ENCODE peak calls at places on chromosomes 3 and 15, in ten cellular contexts. G is psoas muscle; N is heart right ventricle; W is CD8-positive, alpha-beta T cell; B is BJ; X is cardiac fibroblast; K is lower lobe of right lung; J is tibial nerve; A is ovary; C is MM.1S. L is an unnamed sample.

GRCh38 chr3:63706321-63707085 is 54.0 kb downstream of the SNTN start:
- DNase-seq in G (no peak), N (no peak), W (no peak), B (no peak), X (peak), K (no peak), J (no peak), A (no peak), C (no peak), L (no peak)

GRCh38 chr3:29642393-29643033 is 361.6 kb downstream of the RBMS3 start:
- DNase-seq in G (peak), N (no peak), W (no peak), B (peak), X (peak), K (no peak), J (no peak), A (peak), C (no peak), L (no peak)

GRCh38 chr3:144403040-144403457 is 431.4 kb downstream of the DIPK2A start:
- DNase-seq in G (no peak), N (no peak), W (no peak), B (peak), X (peak), K (no peak), J (no peak), A (no peak), C (no peak), L (no peak)

GRCh38 chr3:46947981-46948791 is 28.4 kb downstream of the CCDC12 start:
- DNase-seq in G (peak), N (no peak), W (peak), B (no peak), X (peak), K (peak), J (no peak), A (no peak), C (no peak), L (no peak)

GRCh38 chr3:151203053-151203420 is at the start of gene GPR171:
- DNase-seq in G (no peak), N (no peak), W (peak), B (no peak), X (no peak), K (no peak), J (no peak), A (no peak), C (peak), L (no peak)

GRCh38 chr3:50242371-50242770 is 6.4 kb downstream of the GNAI2 start:
- DNase-seq in G (no peak), N (no peak), W (no peak), B (no peak), X (no peak), K (no peak), J (no peak), A (no peak), C (no peak), L (no peak)

GRCh38 chr3:38646062-38646461 is 3.4 kb downstream of the SCN5A start:
- DNase-seq in G (no peak), N (no peak), W (no peak), B (no peak), X (no peak), K (no peak), J (no peak), A (no peak), C (no peak), L (no peak)

GRCh38 chr3:77426531-77426930 is 386.6 kb downstream of the ROBO2 start:
- DNase-seq in G (no peak), N (no peak), W (no peak), B (no peak), X (no peak), K (no peak), J (no peak), A (no peak), C (no peak), L (no peak)

GRCh38 chr3:13021141-13021933 is 51.9 kb downstream of the IQSEC1 start:
- DNase-seq in G (peak), N (peak), W (no peak), B (no peak), X (peak), K (peak), J (no peak), A (peak), C (no peak), L (no peak)

GRCh38 chr15:29632671-29633406 is 189.4 kb downstream of the TJP1 start:
- DNase-seq in G (no peak), N (no peak), W (no peak), B (no peak), X (no peak), K (no peak), J (no peak), A (no peak), C (no peak), L (no peak)

GRCh38 chr15:87369269-87369668 is 887.3 kb downstream of the NTRK3 start:
- DNase-seq in G (no peak), N (no peak), W (no peak), B (peak), X (peak), K (no peak), J (no peak), A (no peak), C (no peak), L (peak)

GRCh38 chr3:122577409-122578028 is at the start of gene PARP15:
- DNase-seq in G (peak), N (peak), W (no peak), B (no peak), X (no peak), K (peak), J (no peak), A (peak), C (no peak), L (no peak)

GRCh38 chr15:67144609-67145306 is 79.4 kb downstream of the SMAD3 start:
- DNase-seq in G (no peak), N (no peak), W (no peak), B (no peak), X (peak), K (no peak), J (no peak), A (no peak), C (no peak), L (no peak)

GRCh38 chr3:114151091-114151490 is 27.8 kb downstream of the DRD3 start:
- DNase-seq in G (no peak), N (no peak), W (no peak), B (no peak), X (no peak), K (no peak), J (no peak), A (no peak), C (no peak), L (no peak)

GRCh38 chr3:114154321-114154821 is 24.5 kb downstream of the DRD3 start:
- DNase-seq in G (no peak), N (no peak), W (no peak), B (no peak), X (no peak), K (no peak), J (no peak), A (no peak), C (no peak), L (no peak)

GRCh38 chr3:114155370-114155821 is 23.5 kb downstream of the DRD3 start:
- DNase-seq in G (no peak), N (no peak), W (no peak), B (no peak), X (peak), K (no peak), J (no peak), A (no peak), C (no peak), L (no peak)

GRCh38 chr3:114157321-114157720 is 21.5 kb downstream of the DRD3 start:
- DNase-seq in G (no peak), N (no peak), W (no peak), B (no peak), X (no peak), K (no peak), J (no peak), A (no peak), C (no peak), L (no peak)

DNA sequence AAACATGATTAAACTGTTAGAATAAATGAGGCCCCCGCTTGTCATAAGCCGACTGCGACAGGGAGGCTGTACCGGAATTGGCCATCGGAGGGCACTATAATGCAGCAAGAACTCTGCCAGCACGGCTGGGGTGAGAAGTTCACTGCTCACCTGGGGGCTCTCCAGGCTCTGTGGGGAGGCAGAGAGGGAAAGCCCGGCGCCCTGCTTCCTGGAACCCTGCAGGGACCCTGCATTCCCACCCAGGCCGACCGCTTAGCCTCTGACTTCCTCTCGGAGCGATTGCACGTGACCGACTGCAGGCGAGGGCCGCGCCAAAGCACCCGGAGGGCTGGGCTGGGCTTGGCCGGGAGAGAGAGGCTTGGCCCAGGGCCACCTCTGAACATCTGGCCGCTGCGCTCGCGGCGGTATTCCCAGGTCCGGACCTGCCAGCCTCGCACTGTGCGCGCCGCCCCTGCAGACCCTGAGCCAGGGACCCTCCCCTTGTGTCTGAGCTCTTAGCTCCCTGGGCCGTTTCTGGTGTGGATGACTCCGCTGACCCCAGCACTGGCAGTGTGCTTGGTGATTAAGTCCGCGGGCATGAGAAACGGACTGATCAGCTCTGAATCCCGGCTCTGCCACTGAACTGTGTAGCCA is 26.2 kb downstream of the DRD3 start:
- DNase-seq in G (peak), N (peak), W (peak), B (peak), X (peak), K (peak), J (peak), A (peak), C (peak), L (peak)
- TF ChIP-seq CTCF in G (peak), N (peak), W (peak), B (peak), X (peak), K (peak), J (peak), A (peak), C (peak), L (peak)

DNA sequence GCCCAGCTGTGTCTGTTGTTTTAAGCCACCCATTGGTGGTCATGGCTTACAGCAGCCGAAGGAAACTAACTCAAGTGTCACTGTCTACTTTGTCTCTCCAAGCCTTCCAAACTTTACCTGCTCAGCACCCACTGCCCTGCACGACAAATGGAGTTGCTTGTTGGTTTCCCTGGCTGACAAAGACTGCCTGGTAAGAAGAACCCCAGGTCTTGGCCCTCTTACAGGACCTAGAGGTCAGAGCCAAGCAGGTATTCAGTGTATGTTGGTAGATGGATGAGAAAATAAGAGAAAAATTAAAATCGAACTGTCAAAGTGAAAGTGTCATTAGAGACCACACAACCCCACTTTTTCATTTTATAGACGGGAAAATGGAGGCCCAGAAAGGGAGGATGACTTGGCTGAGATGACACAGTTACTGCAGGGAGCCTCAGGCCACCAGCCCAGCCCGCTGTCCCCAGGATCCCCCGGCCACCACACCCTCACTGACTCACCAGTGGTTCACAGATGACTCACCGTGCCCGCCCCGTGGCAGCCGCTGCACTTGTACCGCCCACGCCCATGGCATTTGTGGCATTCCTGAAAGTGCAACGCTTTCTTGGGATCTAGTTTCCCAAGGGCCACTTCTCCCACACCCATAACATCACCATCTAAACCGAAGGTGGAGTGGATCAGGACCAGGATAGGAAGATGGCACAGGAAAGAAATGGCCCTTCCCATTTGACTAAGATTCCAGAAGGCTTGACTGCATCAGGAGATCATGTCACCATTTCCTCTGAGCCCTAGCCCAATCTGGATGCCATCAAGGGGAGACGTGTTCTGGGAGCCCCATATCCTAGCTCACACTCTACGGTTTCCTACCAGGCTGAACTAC is 15.2 kb downstream of the SSUH2 start:
- DNase-seq in G (peak), N (no peak), W (no peak), B (peak), X (peak), K (peak), J (peak), A (no peak), C (no peak), L (peak)
- H3K4me3 ChIP-seq in G (no peak), N (no peak), W (no peak), B (no peak), X (no peak), K (no peak), J (no peak), A (no peak), C (no peak), L (no peak)

GRCh38 chr3:139588450-139588849 is 48.9 kb upstream of the RBP1 start:
- DNase-seq in G (no peak), N (peak), W (no peak), B (no peak), X (no peak), K (no peak), J (no peak), A (no peak), C (peak), L (no peak)
- TF ChIP-seq CTCF in G (no peak), N (no peak), W (no peak), B (no peak), X (no peak), K (no peak), J (no peak), A (no peak), C (no peak), L (no peak)

GRCh38 chr15:40058476-40059140 is 19.6 kb upstream of the SRP14 start:
- DNase-seq in G (no peak), N (no peak), W (no peak), B (no peak), X (peak), K (no peak), J (no peak), A (no peak), C (peak), L (no peak)

GRCh38 chr15:40053234-40054055 is 14.5 kb upstream of the SRP14 start:
- DNase-seq in G (no peak), N (no peak), W (no peak), B (no peak), X (no peak), K (no peak), J (no peak), A (no peak), C (no peak), L (no peak)

GRCh38 chr15:40054056-40054745 is 15.2 kb upstream of the SRP14 start:
- DNase-seq in G (no peak), N (no peak), W (no peak), B (no peak), X (no peak), K (no peak), J (no peak), A (no peak), C (peak), L (no peak)

GRCh38 chr15:40054746-40055575 is 16.0 kb upstream of the SRP14 start:
- DNase-seq in G (no peak), N (no peak), W (no peak), B (no peak), X (peak), K (no peak), J (no peak), A (no peak), C (peak), L (no peak)

DNA sequence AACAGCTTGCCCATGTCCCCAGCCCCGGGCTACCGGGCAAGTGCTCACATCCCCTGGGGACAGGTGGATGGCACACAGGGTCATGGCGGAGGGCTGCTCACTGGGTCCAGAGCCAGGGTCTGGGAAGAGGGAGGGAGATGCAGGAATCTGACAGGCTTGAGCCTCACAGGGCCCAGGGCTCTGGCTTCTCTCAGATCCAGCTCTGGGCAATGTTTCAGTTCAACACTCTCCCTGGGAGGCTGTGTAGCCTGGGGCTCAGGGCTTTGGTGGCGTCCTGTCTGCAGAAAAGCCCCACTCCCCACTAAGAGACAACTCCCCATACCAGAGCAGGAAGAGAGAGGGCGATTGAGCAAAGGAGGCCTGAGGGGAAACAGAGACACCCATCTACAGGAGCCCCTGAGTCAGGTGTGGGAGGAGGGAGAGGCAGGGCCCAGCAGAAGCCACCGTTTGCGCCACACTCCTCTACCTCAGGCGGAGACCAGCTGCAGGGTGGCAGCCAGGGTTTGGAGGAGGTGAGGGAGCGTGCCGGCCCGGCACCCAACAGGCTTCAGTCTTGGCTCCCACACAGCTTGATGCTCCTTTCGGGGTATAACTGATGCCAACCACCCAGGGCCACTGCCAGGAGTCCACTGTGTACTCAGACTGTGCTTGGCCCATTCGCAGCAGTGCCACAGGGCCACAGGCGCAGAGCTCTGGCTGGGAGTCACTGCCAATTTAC is 16.8 kb upstream of the SRP14 start:
- DNase-seq in G (no peak), N (peak), W (no peak), B (no peak), X (no peak), K (no peak), J (no peak), A (no peak), C (no peak), L (no peak)
- H3K4me3 ChIP-seq in G (no peak), N (no peak), W (no peak), B (no peak), X (no peak), K (no peak), J (no peak), A (no peak), C (no peak), L (no peak)

GRCh38 chr15:59636184-59636583 is 21.1 kb downstream of the GTF2A2 start:
- DNase-seq in G (no peak), N (no peak), W (no peak), B (no peak), X (no peak), K (no peak), J (no peak), A (no peak), C (no peak), L (no peak)

GRCh38 chr15:59632714-59633113 is 21.1 kb downstream of the GCNT3 start:
- DNase-seq in G (no peak), N (no peak), W (no peak), B (no peak), X (peak), K (no peak), J (no peak), A (no peak), C (no peak), L (no peak)
- TF ChIP-seq CTCF in G (no peak), N (no peak), W (no peak), B (peak), X (peak), K (no peak), J (no peak), A (no peak), C (peak), L (peak)

GRCh38 chr3:165800970-165801369 is 36.3 kb downstream of the BCHE start:
- DNase-seq in G (no peak), N (no peak), W (no peak), B (no peak), X (peak), K (no peak), J (no peak), A (no peak), C (peak), L (no peak)

GRCh38 chr3:165803471-165803870 is 33.8 kb downstream of the BCHE start:
- DNase-seq in G (no peak), N (no peak), W (no peak), B (no peak), X (no peak), K (no peak), J (no peak), A (no peak), C (no peak), L (no peak)

DNA sequence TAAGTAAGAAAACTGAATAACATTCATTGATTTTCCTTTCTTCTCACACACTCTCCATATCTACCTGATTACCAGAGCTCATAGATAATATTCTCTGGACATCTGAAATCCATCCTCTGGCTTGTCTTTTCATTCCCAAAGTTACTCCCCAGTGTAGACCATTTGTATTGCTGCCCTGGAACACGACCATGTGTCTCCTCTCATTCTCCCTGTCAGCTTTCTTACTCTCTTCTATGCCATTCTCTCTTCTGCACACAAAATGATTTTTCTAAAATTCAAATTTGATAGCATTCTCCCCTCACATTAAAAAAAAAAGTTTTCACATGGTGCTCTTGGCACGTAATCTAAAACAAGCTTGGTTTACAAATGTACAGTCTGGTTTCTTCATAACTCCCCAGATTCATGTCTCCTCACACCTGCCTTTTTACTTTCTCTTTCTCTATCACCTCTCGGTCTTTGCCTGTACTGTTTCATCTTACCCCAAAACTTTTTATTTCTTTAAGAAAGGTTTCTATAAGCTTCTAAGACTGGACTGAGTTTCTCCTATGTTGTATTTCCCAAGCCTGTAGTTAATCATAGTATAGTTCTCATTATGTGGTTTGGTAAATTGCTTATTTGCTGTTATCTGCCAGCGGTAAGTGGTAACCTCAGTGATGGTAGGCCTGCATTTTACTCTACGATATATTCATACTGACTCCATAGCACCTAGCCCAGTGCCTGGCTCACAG is 31.2 kb downstream of the BCHE start:
- DNase-seq in G (no peak), N (no peak), W (no peak), B (no peak), X (no peak), K (no peak), J (no peak), A (no peak), C (peak), L (no peak)
- H3K4me3 ChIP-seq in G (peak), N (no peak), W (no peak), B (no peak), X (no peak), K (no peak), J (no peak), A (no peak), C (peak), L (no peak)

GRCh38 chr3:171563298-171563697 is 103.1 kb upstream of the TNIK start:
- DNase-seq in G (no peak), N (no peak), W (no peak), B (no peak), X (no peak), K (no peak), J (no peak), A (no peak), C (no peak), L (no peak)
- TF ChIP-seq CTCF in G (no peak), N (no peak), W (no peak), B (no peak), X (no peak), K (no peak), J (no peak), A (no peak), C (no peak), L (no peak)

DNA sequence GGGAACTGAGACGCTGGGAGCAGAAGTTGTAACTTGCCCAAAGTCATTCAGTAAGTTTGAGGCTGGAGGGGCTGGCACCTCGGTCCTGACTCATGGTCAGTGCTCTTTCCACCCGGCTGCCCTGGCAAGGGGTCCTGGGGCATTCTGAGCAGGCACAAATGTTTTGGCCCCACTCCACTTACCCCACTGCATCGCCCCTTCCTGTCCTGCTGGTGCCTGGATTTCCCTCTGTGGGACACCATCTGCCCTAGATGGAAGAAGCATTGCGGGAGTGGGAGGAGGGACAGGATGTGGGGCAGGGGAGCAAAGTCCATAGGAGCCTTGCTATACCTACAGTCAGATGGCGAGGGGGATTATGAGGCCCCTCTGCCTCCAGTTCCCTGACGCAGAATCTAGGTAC is 4.5 kb downstream of the CORO2B start:
- DNase-seq in G (no peak), N (no peak), W (no peak), B (no peak), X (no peak), K (no peak), J (no peak), A (no peak), C (no peak), L (no peak)
- H3K4me3 ChIP-seq in G (no peak), N (no peak), W (no peak), B (no peak), X (no peak), K (no peak), J (no peak), A (no peak), C (no peak), L (no peak)

L was measured in HFF-Myc.